ENCODE peak calls at places on chromosomes 5 and 9, in four cellular contexts. G is neuronal stem cell, T is GM23248, H is IMR-90. P is an unnamed sample.

GRCh38 chr9:126146254-126147145 is 180.1 kb upstream of the MVB12B start:
- DNase-seq in T (peak; percentile 11), G (peak; percentile 59), H (no peak), P (peak; percentile 78)

GRCh38 chr9:31574006-31574750 is 810.3 kb upstream of the ACO1 start:
- DNase-seq in T (no peak), G (no peak), H (no peak), P (peak; percentile 16)

GRCh38 chr9:15352301-15352700 is 45.3 kb upstream of the TTC39B start:
- DNase-seq in T (no peak), G (no peak), H (no peak), P (no peak)

GRCh38 chr5:68957591-68957990 is 136.2 kb upstream of the SLC30A5 start:
- DNase-seq in H (no peak), T (no peak), G (no peak), P (no peak)

GRCh38 chr5:128695791-128696520 is 157.9 kb upstream of the FBN2 start:
- DNase-seq in G (no peak), H (peak; percentile 7), T (peak; percentile 34), P (no peak)

GRCh38 chr5:56078271-56078670 is 83.5 kb upstream of the IL6ST start:
- DNase-seq in G (no peak), T (peak; percentile 18), H (no peak), P (no peak)

GRCh38 chr5:39668980-39669379 is 244.2 kb upstream of the DAB2 start:
- DNase-seq in G (no peak), T (no peak), H (no peak), P (no peak)

GRCh38 chr9:34675874-34676273 is 13.4 kb upstream of the CCL27 start:
- DNase-seq in H (no peak), G (no peak), T (peak; percentile 56), P (no peak)

GRCh38 chr5:61182449-61182848 is 20.2 kb upstream of the SMIM15 start:
- DNase-seq in G (no peak), T (no peak), H (peak; percentile 4), P (no peak)

GRCh38 chr9:98838155-98838904 is 30.9 kb downstream of the GALNT12 start:
- DNase-seq in T (no peak), G (no peak), H (no peak), P (no peak)

GRCh38 chr9:98993570-98993945 is 49.9 kb downstream of the COL15A1 start:
- DNase-seq in H (no peak), G (no peak), T (no peak), P (no peak)

GRCh38 chr5:132055808-132056609 is 4.4 kb upstream of the IL3 start:
- DNase-seq in T (no peak), H (no peak), G (no peak), P (no peak)

GRCh38 chr5:88663793-88664216 is 219.2 kb downstream of the MEF2C start:
- DNase-seq in T (no peak), G (no peak), H (no peak), P (no peak)

GRCh38 chr5:113214026-113214425 is 220.8 kb downstream of the TSSK1B start:
- DNase-seq in H (no peak), T (no peak), G (no peak), P (no peak)

GRCh38 chr5:149860801-149861322 is 83.7 kb downstream of the PDE6A start:
- DNase-seq in H (no peak), T (no peak), G (no peak), P (no peak)

GRCh38 chr5:50740832-50741231 is 74.4 kb downstream of the PARP8 start:
- DNase-seq in H (no peak), G (no peak), T (no peak), P (no peak)

GRCh38 chr5:151663617-151664322 is 22.9 kb downstream of the SPARC start:
- DNase-seq in H (no peak), T (peak; percentile 63), G (no peak), P (no peak)

GRCh38 chr5:126972062-126972895 is 58.1 kb downstream of the MARCHF3 start:
- DNase-seq in G (no peak), T (no peak), H (no peak), P (no peak)
- H2AFZ ChIP-seq in G (no peak overlapping the region), T (no peak overlapping the region), H (no peak overlapping the region), P (no peak overlapping the region)

DNA sequence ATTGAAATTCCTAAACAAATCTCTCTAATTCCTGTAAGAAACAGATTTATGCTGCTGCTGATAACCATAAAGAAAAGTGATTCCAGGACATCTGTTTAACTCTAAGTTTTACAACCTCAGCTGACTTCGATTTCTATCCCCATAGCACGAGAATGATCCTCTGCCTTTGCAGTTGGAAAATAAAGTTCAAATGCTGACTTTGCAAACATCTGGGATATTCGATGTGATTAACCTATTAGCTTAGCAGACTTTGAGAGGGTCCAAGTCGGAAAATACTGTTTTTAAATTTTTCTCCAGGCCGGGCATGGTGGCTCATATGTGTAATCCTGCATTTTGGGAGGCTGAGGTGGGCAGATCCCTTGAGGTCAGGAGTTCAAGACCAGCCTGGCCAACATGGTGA is 247.3 kb downstream of the PSAT1 start:
- DNase-seq in H (no peak), G (no peak), T (no peak), P (no peak)
- H3K27ac ChIP-seq in H (no peak overlapping the region), G (peak overlapping the region; percentile 67), T (no peak overlapping the region), P (peak overlapping the region; percentile 0)

DNA sequence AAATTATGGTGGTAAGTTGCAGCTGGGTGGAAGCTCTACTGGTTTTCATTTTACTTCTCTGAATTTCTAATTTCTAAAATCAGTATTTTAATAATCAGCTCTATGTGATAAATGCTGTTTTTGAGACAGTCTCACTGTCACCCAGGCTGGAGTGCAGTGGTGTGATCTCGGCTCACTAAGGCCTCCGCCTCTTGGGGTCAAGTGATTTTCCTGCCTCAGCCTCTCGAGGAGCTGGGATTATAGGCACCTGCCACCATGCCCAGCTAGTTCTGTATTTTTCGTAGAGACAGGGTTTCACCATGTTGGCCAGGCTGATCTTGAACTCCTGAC is 1.5 kb upstream of the RALGDS start:
- DNase-seq in H (no peak), T (no peak), G (no peak), P (no peak)
- H2AFZ ChIP-seq in H (no peak overlapping the region), T (no peak overlapping the region), G (no peak overlapping the region), P (no peak overlapping the region)

DNA sequence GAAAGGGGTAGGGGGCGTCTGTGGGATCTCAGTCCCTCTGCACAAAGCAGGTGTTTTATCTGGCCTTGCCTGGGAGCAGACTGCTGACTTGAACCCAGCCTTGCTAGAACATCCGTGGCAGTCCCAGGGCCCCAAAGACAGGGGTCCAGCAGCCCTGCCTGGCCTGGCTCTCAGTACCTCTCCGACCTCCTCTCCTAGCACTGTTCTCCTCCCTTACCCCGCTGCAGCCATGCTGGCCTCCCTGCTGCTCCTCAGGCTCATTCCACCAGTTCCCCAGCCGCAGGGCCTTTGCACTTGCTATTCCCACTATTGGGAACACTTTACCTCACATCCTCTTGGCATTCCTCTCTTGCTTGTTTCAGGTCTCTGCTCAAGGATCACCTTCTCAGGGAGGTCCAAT is 45.2 kb downstream of the DUSP1 start:
- DNase-seq in T (no peak), H (no peak), G (no peak), P (no peak)
- H3K27ac ChIP-seq in T (no peak overlapping the region), H (no peak overlapping the region), G (no peak overlapping the region), P (no peak overlapping the region)

GRCh38 chr5:34062419-34062818 is 19.4 kb upstream of the C1QTNF3 start:
- DNase-seq in G (no peak), T (no peak), H (no peak), P (no peak)
- H2AFZ ChIP-seq in G (no peak overlapping the region), T (no peak overlapping the region), H (no peak overlapping the region), P (no peak overlapping the region)

GRCh38 chr9:132877818-132878694 is at the start of gene AK8:
- DNase-seq in T (peak; percentile 90), H (peak; percentile 66), G (peak; percentile 81), P (peak; percentile 92)
- H3K27ac ChIP-seq in T (peak within 1 kb of the TSS; percentile 67), H (peak within 1 kb of the TSS; percentile 81), G (no peak within 1 kb of the TSS), P (peak within 1 kb of the TSS; percentile 90)

GRCh38 chr5:79459626-79460025 is 54.3 kb downstream of the HOMER1 start:
- DNase-seq in H (no peak), T (no peak), G (no peak), P (no peak)

GRCh38 chr5:79464695-79465332 is 49.1 kb downstream of the HOMER1 start:
- DNase-seq in H (peak; percentile 53), T (peak; percentile 58), G (no peak), P (peak; percentile 40)

DNA sequence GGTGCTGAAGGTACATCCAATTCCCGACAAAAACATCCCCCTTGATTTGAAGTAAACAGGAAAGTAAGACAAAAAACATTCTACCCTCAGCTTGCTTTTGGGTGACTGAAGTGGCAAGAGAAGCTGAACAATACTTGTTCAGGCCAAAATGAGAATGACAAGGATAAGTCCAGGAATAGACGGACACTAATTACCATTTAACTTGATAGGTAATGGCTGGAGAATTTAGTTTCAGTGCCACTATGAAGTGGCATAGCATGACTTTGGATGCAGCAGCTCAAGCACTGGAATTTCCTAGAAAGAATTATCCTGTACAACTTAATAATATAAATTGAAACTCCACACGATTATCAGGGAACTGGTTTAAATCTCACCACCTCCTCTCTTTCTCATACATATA is 49.7 kb downstream of the HOMER1 start:
- DNase-seq in T (no peak), H (no peak), G (no peak), P (no peak)
- H2AFZ ChIP-seq in T (peak overlapping the region; percentile 64), H (no peak overlapping the region), G (peak overlapping the region; percentile 37), P (no peak overlapping the region)

P was measured in hepatocyte.